ENCODE peak calls at places on chromosome 19, in ten cellular contexts. V, P, M, F, R, U, X, D, T and K are unnamed samples.

GRCh38 chr19:29303035-29303706 is 90.2 kb upstream of the UQCRFS1 start:
- DNase-seq in V (no peak), P (peak; percentile 34), M (peak; percentile 14), F (no peak), R (no peak), U (no peak), X (no peak), D (no peak), T (no peak), K (no peak)

GRCh38 chr19:18418725-18419194 is 438 bp upstream of the SSBP4 start:
- DNase-seq in V (peak; percentile 81), P (no peak), M (no peak), F (no peak), R (no peak), U (no peak), X (no peak), D (no peak), T (peak; percentile 46), K (no peak)

GRCh38 chr19:7292950-7293794 is 1.0 kb downstream of the INSR start:
- DNase-seq in V (peak; percentile 71), P (peak; percentile 71), M (peak; percentile 35), F (peak; percentile 75), R (no peak), U (no peak), X (peak; percentile 41), D (peak; percentile 21), T (peak; percentile 68), K (no peak)

GRCh38 chr19:14686411-14686810 is 3.4 kb upstream of the ZNF333 start:
- DNase-seq in V (no peak), P (no peak), M (peak; percentile 32), F (no peak), R (no peak), U (peak; percentile 47), X (no peak), D (peak; percentile 8), T (peak; percentile 17), K (no peak)

GRCh38 chr19:55598034-55598433 is 1.3 kb downstream of the FIZ1 start:
- DNase-seq in V (no peak), P (no peak), M (no peak), F (no peak), R (no peak), U (no peak), X (no peak), D (no peak), T (no peak), K (no peak)

GRCh38 chr19:9848060-9848459 is 12.9 kb downstream of the PIN1 start:
- DNase-seq in V (no peak), P (no peak), M (no peak), F (no peak), R (no peak), U (no peak), X (no peak), D (no peak), T (no peak), K (no peak)

GRCh38 chr19:18233224-18233825 is 7.1 kb upstream of the PDE4C start:
- DNase-seq in V (no peak), P (no peak), M (peak; percentile 41), F (peak; percentile 57), R (peak; percentile 93), U (peak; percentile 50), X (peak; percentile 45), D (peak; percentile 39), T (peak; percentile 38), K (no peak)

GRCh38 chr19:41837981-41838708 is 6.3 kb downstream of the LYPD4 start:
- DNase-seq in V (no peak), P (no peak), M (no peak), F (no peak), R (peak; percentile 4), U (no peak), X (no peak), D (no peak), T (no peak), K (no peak)

GRCh38 chr19:4352701-4353121 is 9.3 kb downstream of the MPND start:
- DNase-seq in V (peak; percentile 70), P (peak; percentile 71), M (no peak), F (peak; percentile 69), R (peak; percentile 72), U (peak; percentile 66), X (no peak), D (peak; percentile 47), T (no peak), K (peak; percentile 46)

GRCh38 chr19:806815-807421 is 9.7 kb downstream of the PTBP1 start:
- DNase-seq in V (no peak), P (no peak), M (no peak), F (no peak), R (no peak), U (no peak), X (no peak), D (no peak), T (no peak), K (no peak)

GRCh38 chr19:9306443-9306842 is 3.2 kb downstream of the ZNF699 start:
- DNase-seq in V (no peak), P (no peak), M (no peak), F (no peak), R (no peak), U (no peak), X (no peak), D (no peak), T (no peak), K (no peak)

GRCh38 chr19:30345686-30346085 is 26.5 kb upstream of the ZNF536 start:
- DNase-seq in V (no peak), P (no peak), M (peak; percentile 8), F (no peak), R (no peak), U (no peak), X (no peak), D (no peak), T (no peak), K (no peak)

GRCh38 chr19:4758659-4759058 is 32.9 kb upstream of the FEM1A start:
- DNase-seq in V (no peak), P (no peak), M (no peak), F (no peak), R (no peak), U (no peak), X (no peak), D (no peak), T (no peak), K (no peak)

GRCh38 chr19:49678970-49679831 is 2.1 kb downstream of the PRMT1 start:
- DNase-seq in V (no peak), P (no peak), M (no peak), F (no peak), R (no peak), U (no peak), X (no peak), D (no peak), T (no peak), K (no peak)
- TF ChIP-seq EP300 in V (no peak), P (no peak), M (no peak), F (no peak), R (no peak), U (no peak), X (no peak), D (no peak), T (no peak), K (no peak)

GRCh38 chr19:2631213-2631821 is 71.2 kb downstream of the GNG7 start:
- DNase-seq in V (no peak), P (no peak), M (no peak), F (no peak), R (no peak), U (no peak), X (no peak), D (no peak), T (no peak), K (no peak)
- TF ChIP-seq EP300 in V (no peak), P (no peak), M (no peak), F (no peak), R (no peak), U (no peak), X (no peak), D (no peak), T (no peak), K (no peak)

DNA sequence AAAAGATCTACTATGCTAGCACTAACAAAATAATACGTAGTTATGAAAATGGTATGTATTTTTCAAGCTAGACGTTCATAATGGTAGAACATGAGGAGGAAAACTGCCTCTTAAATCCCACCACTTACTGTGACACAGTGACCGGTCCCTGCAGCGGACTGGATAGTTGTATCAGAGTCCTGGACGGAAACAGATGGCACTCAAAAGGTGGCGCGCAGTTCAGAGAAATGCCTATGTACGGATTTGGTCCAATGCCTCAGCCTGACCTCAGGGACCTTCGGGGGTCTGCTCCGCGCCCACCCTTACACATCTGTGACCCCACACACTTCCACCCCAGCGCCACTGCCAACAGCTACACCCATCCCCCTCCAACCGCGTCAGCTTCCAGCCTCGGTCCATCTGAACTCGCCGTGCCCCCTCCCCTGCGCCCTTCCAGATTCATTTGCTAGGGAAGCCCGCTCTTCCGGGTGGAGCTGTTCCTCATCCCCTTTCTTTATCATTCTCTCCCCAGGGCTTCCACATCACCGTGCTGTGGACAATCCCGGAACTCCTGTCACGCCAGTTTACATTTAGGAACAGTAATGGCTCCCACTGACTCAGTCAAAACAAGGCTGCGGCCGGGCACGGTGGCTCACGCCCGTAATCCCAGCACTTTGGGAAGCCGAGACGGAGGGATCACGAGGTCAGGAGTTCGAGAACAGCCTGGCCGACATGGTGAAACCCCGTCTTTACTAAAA is 794 bp upstream of the LENG8 start:
- DNase-seq in V (peak; percentile 85), P (peak; percentile 84), M (no peak), F (peak; percentile 82), R (peak; percentile 66), U (peak; percentile 73), X (no peak), D (peak; percentile 51), T (peak; percentile 63), K (peak; percentile 33)
- TF ChIP-seq EP300 in V (no peak), P (no peak), M (no peak), F (no peak), R (no peak), U (no peak), X (no peak), D (no peak), T (no peak), K (no peak)

GRCh38 chr19:40159744-40160143 is 31.5 kb upstream of the MAP3K10 start:
- DNase-seq in V (no peak), P (no peak), M (no peak), F (no peak), R (no peak), U (no peak), X (no peak), D (peak; percentile 82), T (no peak), K (no peak)

GRCh38 chr19:40163541-40164129 is 27.6 kb upstream of the MAP3K10 start:
- DNase-seq in V (no peak), P (no peak), M (no peak), F (no peak), R (no peak), U (no peak), X (no peak), D (no peak), T (no peak), K (no peak)

GRCh38 chr19:40162104-40162503 is 29.1 kb upstream of the MAP3K10 start:
- DNase-seq in V (no peak), P (no peak), M (no peak), F (no peak), R (no peak), U (no peak), X (no peak), D (no peak), T (no peak), K (no peak)

DNA sequence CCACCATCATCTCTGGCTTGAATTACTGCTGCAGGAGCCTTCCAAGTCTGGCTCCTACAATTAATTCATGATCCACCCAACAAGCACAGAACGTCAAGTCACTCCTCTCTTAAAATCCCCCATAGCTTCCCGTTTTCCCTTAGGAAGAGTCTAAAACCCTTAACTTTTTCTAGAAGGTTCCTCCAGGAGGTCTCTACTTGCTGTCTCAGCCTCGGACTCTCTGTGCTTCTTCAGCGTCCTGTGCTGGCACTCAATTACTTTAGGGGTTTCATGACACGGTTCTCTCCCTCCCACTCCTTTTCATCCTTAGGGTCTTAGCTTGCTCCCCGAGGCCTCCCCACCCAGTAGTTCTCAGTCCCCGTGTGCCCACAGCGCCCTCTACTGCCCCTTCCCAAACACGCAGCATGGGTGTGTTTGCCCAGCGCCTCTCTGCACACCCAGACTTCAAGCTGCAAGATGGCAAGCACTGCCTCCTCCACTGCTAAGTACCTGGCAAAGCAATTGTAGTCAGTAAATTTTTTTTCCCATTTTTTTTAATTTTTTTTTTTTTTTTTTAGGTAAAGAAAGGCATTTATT is 25.8 kb upstream of the MAP3K10 start:
- DNase-seq in V (peak; percentile 73), P (no peak), M (peak; percentile 53), F (peak; percentile 36), R (peak; percentile 59), U (peak; percentile 77), X (peak; percentile 36), D (peak; percentile 44), T (peak; percentile 68), K (no peak)
- TF ChIP-seq EP300 in V (no peak), P (no peak), M (no peak), F (no peak), R (no peak), U (no peak), X (no peak), D (no peak), T (no peak), K (no peak)